ENCODE peak calls at places on chromosomes 3 and 15, in six cellular contexts. One of them, this sample, is unnamed.
A peak's percentile ranks its signal among the peaks of the same experiment; 100 is the strongest.

GRCh38 chr3:188241072-188241471 is 87.1 kb downstream of the LPP start:
- DNase-seq in fibroblast of the aortic adventitia: no peak
- DNase-seq in NCI-H345: no peak
- DNase-seq in dorsolateral prefrontal cortex: no peak
- DNase-seq in iPS-NIHi11: no peak
- DNase-seq in activated naive CD4-positive, alpha-beta T cell treated with anti-CD3 and anti-CD28 coated beads, Interleukin-2, amount 50 U/mL, for 16 hours: no peak
- DNase-seq in this sample: peak; percentile 67

GRCh38 chr3:105367063-105367405 is 325 bp downstream of the ALCAM start:
- DNase-seq in dorsolateral prefrontal cortex: peak; percentile 53
- DNase-seq in fibroblast of the aortic adventitia: no peak
- DNase-seq in activated naive CD4-positive, alpha-beta T cell treated with anti-CD3 and anti-CD28 coated beads, Interleukin-2, amount 50 U/mL, for 16 hours: peak; percentile 37
- DNase-seq in iPS-NIHi11: peak; percentile 23
- DNase-seq in NCI-H345: peak; percentile 40
- DNase-seq in this sample: no peak

GRCh38 chr15:85627245-85627935 is 167.3 kb downstream of the KLHL25 start:
- DNase-seq in NCI-H345: no peak
- DNase-seq in fibroblast of the aortic adventitia: no peak
- DNase-seq in activated naive CD4-positive, alpha-beta T cell treated with anti-CD3 and anti-CD28 coated beads, Interleukin-2, amount 50 U/mL, for 16 hours: no peak
- DNase-seq in dorsolateral prefrontal cortex: no peak
- DNase-seq in iPS-NIHi11: no peak
- DNase-seq in this sample: no peak

GRCh38 chr3:142209655-142210054 is 15.7 kb downstream of the GK5 start:
- DNase-seq in activated naive CD4-positive, alpha-beta T cell treated with anti-CD3 and anti-CD28 coated beads, Interleukin-2, amount 50 U/mL, for 16 hours: no peak
- DNase-seq in iPS-NIHi11: no peak
- DNase-seq in fibroblast of the aortic adventitia: peak; percentile 97
- DNase-seq in dorsolateral prefrontal cortex: peak; percentile 48
- DNase-seq in NCI-H345: no peak
- DNase-seq in this sample: peak; percentile 72

GRCh38 chr3:33402936-33403335 is 37.3 kb downstream of the UBP1 start:
- DNase-seq in iPS-NIHi11: no peak
- DNase-seq in activated naive CD4-positive, alpha-beta T cell treated with anti-CD3 and anti-CD28 coated beads, Interleukin-2, amount 50 U/mL, for 16 hours: no peak
- DNase-seq in dorsolateral prefrontal cortex: no peak
- DNase-seq in NCI-H345: no peak
- DNase-seq in fibroblast of the aortic adventitia: no peak
- DNase-seq in this sample: no peak

GRCh38 chr3:112818289-112818688 is 28.4 kb downstream of the CD200R1L start:
- DNase-seq in dorsolateral prefrontal cortex: no peak
- DNase-seq in fibroblast of the aortic adventitia: peak; percentile 50
- DNase-seq in NCI-H345: no peak
- DNase-seq in activated naive CD4-positive, alpha-beta T cell treated with anti-CD3 and anti-CD28 coated beads, Interleukin-2, amount 50 U/mL, for 16 hours: no peak
- DNase-seq in iPS-NIHi11: no peak
- DNase-seq in this sample: peak; percentile 79

GRCh38 chr15:51203797-51204196 is 109.1 kb upstream of the TNFAIP8L3 start:
- DNase-seq in activated naive CD4-positive, alpha-beta T cell treated with anti-CD3 and anti-CD28 coated beads, Interleukin-2, amount 50 U/mL, for 16 hours: no peak
- DNase-seq in dorsolateral prefrontal cortex: no peak
- DNase-seq in NCI-H345: no peak
- DNase-seq in iPS-NIHi11: no peak
- DNase-seq in fibroblast of the aortic adventitia: peak; percentile 85
- DNase-seq in this sample: peak; percentile 74

GRCh38 chr15:63381301-63382192 is at the start of gene CA12:
- DNase-seq in activated naive CD4-positive, alpha-beta T cell treated with anti-CD3 and anti-CD28 coated beads, Interleukin-2, amount 50 U/mL, for 16 hours: peak; percentile 17
- DNase-seq in fibroblast of the aortic adventitia: peak; percentile 69
- DNase-seq in dorsolateral prefrontal cortex: peak; percentile 48
- DNase-seq in iPS-NIHi11: peak; percentile 68
- DNase-seq in NCI-H345: no peak
- DNase-seq in this sample: peak; percentile 55

GRCh38 chr15:55942332-55942731 is 51.1 kb downstream of the NEDD4 start:
- DNase-seq in activated naive CD4-positive, alpha-beta T cell treated with anti-CD3 and anti-CD28 coated beads, Interleukin-2, amount 50 U/mL, for 16 hours: no peak
- DNase-seq in dorsolateral prefrontal cortex: no peak
- DNase-seq in NCI-H345: no peak
- DNase-seq in fibroblast of the aortic adventitia: no peak
- DNase-seq in iPS-NIHi11: no peak
- DNase-seq in this sample: no peak

GRCh38 chr3:166471074-166471753 is 634.0 kb upstream of the BCHE start:
- DNase-seq in fibroblast of the aortic adventitia: no peak
- DNase-seq in NCI-H345: no peak
- DNase-seq in iPS-NIHi11: no peak
- DNase-seq in dorsolateral prefrontal cortex: no peak
- DNase-seq in activated naive CD4-positive, alpha-beta T cell treated with anti-CD3 and anti-CD28 coated beads, Interleukin-2, amount 50 U/mL, for 16 hours: no peak
- DNase-seq in this sample: no peak

GRCh38 chr15:63521405-63522142 is 17.2 kb downstream of the USP3 start:
- DNase-seq in dorsolateral prefrontal cortex: no peak
- DNase-seq in fibroblast of the aortic adventitia: no peak
- DNase-seq in NCI-H345: no peak
- DNase-seq in activated naive CD4-positive, alpha-beta T cell treated with anti-CD3 and anti-CD28 coated beads, Interleukin-2, amount 50 U/mL, for 16 hours: no peak
- DNase-seq in iPS-NIHi11: no peak
- DNase-seq in this sample: peak; percentile 73

GRCh38 chr3:197463279-197463678 is 92.5 kb downstream of the BDH1 start:
- DNase-seq in fibroblast of the aortic adventitia: peak; percentile 50
- DNase-seq in NCI-H345: no peak
- DNase-seq in activated naive CD4-positive, alpha-beta T cell treated with anti-CD3 and anti-CD28 coated beads, Interleukin-2, amount 50 U/mL, for 16 hours: no peak
- DNase-seq in iPS-NIHi11: no peak
- DNase-seq in dorsolateral prefrontal cortex: no peak
- DNase-seq in this sample: peak; percentile 30

GRCh38 chr15:81152339-81152738 is 18.3 kb downstream of the CFAP161 start:
- DNase-seq in activated naive CD4-positive, alpha-beta T cell treated with anti-CD3 and anti-CD28 coated beads, Interleukin-2, amount 50 U/mL, for 16 hours: no peak
- DNase-seq in NCI-H345: no peak
- DNase-seq in iPS-NIHi11: no peak
- DNase-seq in fibroblast of the aortic adventitia: no peak
- DNase-seq in dorsolateral prefrontal cortex: no peak
- DNase-seq in this sample: no peak

GRCh38 chr15:39622660-39623549 is 42.0 kb downstream of the THBS1 start:
- DNase-seq in dorsolateral prefrontal cortex: no peak
- DNase-seq in activated naive CD4-positive, alpha-beta T cell treated with anti-CD3 and anti-CD28 coated beads, Interleukin-2, amount 50 U/mL, for 16 hours: no peak
- DNase-seq in fibroblast of the aortic adventitia: no peak
- DNase-seq in NCI-H345: no peak
- DNase-seq in iPS-NIHi11: no peak
- DNase-seq in this sample: no peak

GRCh38 chr3:185857208-185857607 is 32.4 kb upstream of the IGF2BP2 start:
- DNase-seq in fibroblast of the aortic adventitia: no peak
- DNase-seq in dorsolateral prefrontal cortex: no peak
- DNase-seq in activated naive CD4-positive, alpha-beta T cell treated with anti-CD3 and anti-CD28 coated beads, Interleukin-2, amount 50 U/mL, for 16 hours: no peak
- DNase-seq in iPS-NIHi11: no peak
- DNase-seq in NCI-H345: no peak
- DNase-seq in this sample: no peak

GRCh38 chr3:56303508-56303907 is 164.8 kb downstream of the ERC2 start:
- DNase-seq in NCI-H345: no peak
- DNase-seq in activated naive CD4-positive, alpha-beta T cell treated with anti-CD3 and anti-CD28 coated beads, Interleukin-2, amount 50 U/mL, for 16 hours: no peak
- DNase-seq in iPS-NIHi11: peak; percentile 67
- DNase-seq in fibroblast of the aortic adventitia: peak; percentile 53
- DNase-seq in dorsolateral prefrontal cortex: no peak
- DNase-seq in this sample: peak; percentile 36

GRCh38 chr3:71486831-71487230 is 96.7 kb downstream of the FOXP1 start:
- DNase-seq in iPS-NIHi11: no peak
- DNase-seq in activated naive CD4-positive, alpha-beta T cell treated with anti-CD3 and anti-CD28 coated beads, Interleukin-2, amount 50 U/mL, for 16 hours: no peak
- DNase-seq in NCI-H345: no peak
- DNase-seq in dorsolateral prefrontal cortex: no peak
- DNase-seq in fibroblast of the aortic adventitia: no peak
- DNase-seq in this sample: no peak

GRCh38 chr3:170809021-170809974 is 60.7 kb downstream of the RPL22L1 start:
- DNase-seq in NCI-H345: peak; percentile 53
- DNase-seq in activated naive CD4-positive, alpha-beta T cell treated with anti-CD3 and anti-CD28 coated beads, Interleukin-2, amount 50 U/mL, for 16 hours: no peak
- DNase-seq in fibroblast of the aortic adventitia: peak; percentile 89
- DNase-seq in dorsolateral prefrontal cortex: peak; percentile 53
- DNase-seq in iPS-NIHi11: peak; percentile 60
- DNase-seq in this sample: peak; percentile 83